ENCODE peak calls at places on chromosomes 11 and 22, in five cellular contexts. One of them, this sample, is unnamed. For H3K4me1, the result is how much of the 10 kb centered on the place peaks cover.

GRCh38 chr11:64809781-64810241 is 540 bp downstream of the MEN1 start:
- DNase-seq in spleen: peak
- DNase-seq in psoas muscle: no peak
- DNase-seq in breast epithelium: no peak
- DNase-seq in cardiac muscle cell: peak
- DNase-seq in this sample: peak

GRCh38 chr11:133163463-133164419 is 368.6 kb downstream of the OPCML start:
- DNase-seq in psoas muscle: no peak
- DNase-seq in spleen: no peak
- DNase-seq in cardiac muscle cell: peak
- DNase-seq in breast epithelium: no peak
- DNase-seq in this sample: peak

GRCh38 chr11:110430267-110431211 is 791 bp downstream of the FDX1 start:
- DNase-seq in breast epithelium: peak
- DNase-seq in psoas muscle: no peak
- DNase-seq in cardiac muscle cell: peak
- DNase-seq in spleen: no peak
- DNase-seq in this sample: no peak

GRCh38 chr11:20933086-20933485 is 263.7 kb downstream of the NELL1 start:
- DNase-seq in breast epithelium: no peak
- DNase-seq in psoas muscle: no peak
- DNase-seq in cardiac muscle cell: no peak
- DNase-seq in spleen: no peak
- DNase-seq in this sample: no peak

GRCh38 chr11:94826415-94826814 is 58.3 kb downstream of the AMOTL1 start:
- DNase-seq in spleen: no peak
- DNase-seq in breast epithelium: no peak
- DNase-seq in psoas muscle: no peak
- DNase-seq in cardiac muscle cell: no peak
- DNase-seq in this sample: peak

GRCh38 chr11:112634551-112634950 is 326.7 kb upstream of the NCAM1 start:
- DNase-seq in breast epithelium: no peak
- DNase-seq in psoas muscle: no peak
- DNase-seq in cardiac muscle cell: no peak
- DNase-seq in spleen: no peak
- DNase-seq in this sample: no peak

GRCh38 chr11:73141031-73141308 is 1.1 kb downstream of the FCHSD2 start:
- DNase-seq in spleen: peak
- DNase-seq in breast epithelium: no peak
- DNase-seq in psoas muscle: peak
- DNase-seq in cardiac muscle cell: no peak
- DNase-seq in this sample: no peak

GRCh38 chr22:50270302-50271010 is at the start of gene MAPK11:
- DNase-seq in breast epithelium: no peak
- DNase-seq in cardiac muscle cell: peak
- DNase-seq in spleen: peak
- DNase-seq in psoas muscle: peak
- DNase-seq in this sample: peak

GRCh38 chr22:42316988-42317387 is 46.5 kb upstream of the TCF20 start:
- DNase-seq in cardiac muscle cell: peak
- DNase-seq in breast epithelium: peak
- DNase-seq in spleen: no peak
- DNase-seq in psoas muscle: no peak
- DNase-seq in this sample: no peak

GRCh38 chr11:35097814-35098213 is 41.2 kb upstream of the CD44 start:
- DNase-seq in cardiac muscle cell: no peak
- DNase-seq in breast epithelium: no peak
- DNase-seq in spleen: no peak
- DNase-seq in psoas muscle: no peak
- DNase-seq in this sample: no peak

GRCh38 chr11:58006940-58007339 is 16.7 kb upstream of the OR9Q1 start:
- DNase-seq in breast epithelium: no peak
- DNase-seq in spleen: no peak
- DNase-seq in cardiac muscle cell: peak
- DNase-seq in psoas muscle: no peak
- DNase-seq in this sample: no peak

GRCh38 chr11:65489706-65490310 is 9.0 kb upstream of the MALAT1 start:
- DNase-seq in cardiac muscle cell: peak
- DNase-seq in breast epithelium: no peak
- DNase-seq in spleen: no peak
- DNase-seq in psoas muscle: no peak
- DNase-seq in this sample: peak

GRCh38 chr22:26972281-26972680 is 314.9 kb downstream of the MIAT start:
- DNase-seq in breast epithelium: no peak
- DNase-seq in spleen: no peak
- DNase-seq in cardiac muscle cell: no peak
- DNase-seq in psoas muscle: no peak
- DNase-seq in this sample: no peak

GRCh38 chr22:20807315-20807752 is 33.4 kb downstream of the SERPIND1 start:
- DNase-seq in breast epithelium: no peak
- DNase-seq in cardiac muscle cell: peak
- DNase-seq in spleen: no peak
- DNase-seq in psoas muscle: no peak
- DNase-seq in this sample: no peak

GRCh38 chr22:17706451-17706900 is 67.8 kb downstream of the BID start:
- DNase-seq in psoas muscle: no peak
- DNase-seq in breast epithelium: peak
- DNase-seq in spleen: no peak
- DNase-seq in cardiac muscle cell: peak
- DNase-seq in this sample: peak

GRCh38 chr11:83403990-83404389 is 117.8 kb upstream of the CCDC90B start:
- DNase-seq in cardiac muscle cell: no peak
- DNase-seq in psoas muscle: no peak
- DNase-seq in breast epithelium: no peak
- DNase-seq in spleen: no peak
- DNase-seq in this sample: no peak

GRCh38 chr22:32123657-32124056 is 35.4 kb downstream of the C22orf42 start:
- DNase-seq in cardiac muscle cell: no peak
- DNase-seq in spleen: no peak
- DNase-seq in breast epithelium: no peak
- DNase-seq in psoas muscle: no peak
- DNase-seq in this sample: peak
- H3K4me1 ChIP-seq in cardiac muscle cell: under half
- H3K4me1 ChIP-seq in spleen: under half
- H3K4me1 ChIP-seq in breast epithelium: under half
- H3K4me1 ChIP-seq in psoas muscle: under half
- H3K4me1 ChIP-seq in this sample: under half

GRCh38 chr11:74322667-74323066 is 11.2 kb upstream of the P4HA3 start:
- DNase-seq in cardiac muscle cell: peak
- DNase-seq in breast epithelium: no peak
- DNase-seq in spleen: no peak
- DNase-seq in psoas muscle: peak
- DNase-seq in this sample: no peak
- H3K4me1 ChIP-seq in cardiac muscle cell: under half
- H3K4me1 ChIP-seq in breast epithelium: under half
- H3K4me1 ChIP-seq in spleen: under half
- H3K4me1 ChIP-seq in psoas muscle: half or more
- H3K4me1 ChIP-seq in this sample: under half

GRCh38 chr11:6650980-6651379 is 4.6 kb downstream of the DCHS1 start:
- DNase-seq in psoas muscle: no peak
- DNase-seq in cardiac muscle cell: peak
- DNase-seq in breast epithelium: no peak
- DNase-seq in spleen: no peak
- DNase-seq in this sample: no peak
- H3K4me1 ChIP-seq in psoas muscle: under half
- H3K4me1 ChIP-seq in cardiac muscle cell: under half
- H3K4me1 ChIP-seq in breast epithelium: under half
- H3K4me1 ChIP-seq in spleen: under half
- H3K4me1 ChIP-seq in this sample: under half

GRCh38 chr22:30299322-30299721 is 10.0 kb upstream of the CASTOR1 start:
- DNase-seq in psoas muscle: no peak
- DNase-seq in breast epithelium: no peak
- DNase-seq in spleen: no peak
- DNase-seq in cardiac muscle cell: no peak
- DNase-seq in this sample: no peak

GRCh38 chr22:30296851-30297250 is 7.5 kb upstream of the CASTOR1 start:
- DNase-seq in spleen: no peak
- DNase-seq in breast epithelium: no peak
- DNase-seq in cardiac muscle cell: no peak
- DNase-seq in psoas muscle: peak
- DNase-seq in this sample: no peak

GRCh38 chr22:30297276-30298004 is 8.1 kb upstream of the CASTOR1 start:
- DNase-seq in cardiac muscle cell: no peak
- DNase-seq in psoas muscle: no peak
- DNase-seq in breast epithelium: no peak
- DNase-seq in spleen: no peak
- DNase-seq in this sample: no peak

GRCh38 chr22:30296324-30296723 is 7.0 kb upstream of the CASTOR1 start:
- DNase-seq in spleen: no peak
- DNase-seq in cardiac muscle cell: no peak
- DNase-seq in breast epithelium: no peak
- DNase-seq in psoas muscle: no peak
- DNase-seq in this sample: no peak

GRCh38 chr22:30298005-30298701 is 8.8 kb upstream of the CASTOR1 start:
- DNase-seq in psoas muscle: no peak
- DNase-seq in cardiac muscle cell: no peak
- DNase-seq in breast epithelium: peak
- DNase-seq in spleen: no peak
- DNase-seq in this sample: no peak
- H3K4me1 ChIP-seq in psoas muscle: under half
- H3K4me1 ChIP-seq in cardiac muscle cell: under half
- H3K4me1 ChIP-seq in breast epithelium: under half
- H3K4me1 ChIP-seq in spleen: under half
- H3K4me1 ChIP-seq in this sample: under half

DNA sequence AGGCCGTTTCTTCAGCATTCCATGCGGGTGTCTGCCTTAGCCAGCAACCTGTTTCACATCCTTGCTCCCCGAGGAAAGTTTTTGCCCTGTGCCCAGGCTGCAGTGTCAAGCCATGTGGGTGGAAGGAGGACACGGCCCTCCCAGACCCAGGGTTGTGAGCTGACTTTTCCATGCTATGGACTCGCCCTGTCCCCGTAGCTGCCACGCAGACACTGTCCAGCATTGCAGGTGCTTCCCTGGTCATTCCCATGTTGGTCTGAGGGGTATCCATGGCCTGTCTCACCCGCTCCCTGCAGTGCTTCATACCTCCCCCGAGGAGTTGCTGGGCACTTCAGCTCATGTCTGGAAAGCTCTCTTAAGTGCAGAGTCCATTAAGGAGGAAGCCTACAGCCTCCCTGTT is 2.9 kb downstream of the DAGLA start:
- DNase-seq in psoas muscle: peak
- DNase-seq in spleen: no peak
- DNase-seq in breast epithelium: no peak
- DNase-seq in cardiac muscle cell: no peak
- DNase-seq in this sample: peak
- H3K4me1 ChIP-seq in psoas muscle: under half
- H3K4me1 ChIP-seq in spleen: under half
- H3K4me1 ChIP-seq in breast epithelium: under half
- H3K4me1 ChIP-seq in cardiac muscle cell: under half
- H3K4me1 ChIP-seq in this sample: under half

GRCh38 chr11:69447786-69448185 is 33.7 kb upstream of the LINC01488 start:
- DNase-seq in cardiac muscle cell: no peak
- DNase-seq in spleen: peak
- DNase-seq in breast epithelium: no peak
- DNase-seq in psoas muscle: no peak
- DNase-seq in this sample: no peak
- H3K4me1 ChIP-seq in cardiac muscle cell: under half
- H3K4me1 ChIP-seq in spleen: under half
- H3K4me1 ChIP-seq in breast epithelium: under half
- H3K4me1 ChIP-seq in psoas muscle: under half
- H3K4me1 ChIP-seq in this sample: under half